ENCODE peak calls at places on chromosomes 13 and 19, in six cellular contexts. One of them, this sample, is unnamed.

GRCh38 chr19:58563823-58564222 is 5.4 kb upstream of the UBE2M start:
- DNase-seq in trophoblast cell: no peak
- DNase-seq in cardiac muscle cell: no peak
- DNase-seq in A549: no peak
- DNase-seq in dorsolateral prefrontal cortex: no peak
- DNase-seq in transverse colon: no peak
- DNase-seq in this sample: no peak

GRCh38 chr13:105804561-105805190 is 730.8 kb downstream of the EFNB2 start:
- DNase-seq in transverse colon: no peak
- DNase-seq in A549: no peak
- DNase-seq in cardiac muscle cell: no peak
- DNase-seq in trophoblast cell: no peak
- DNase-seq in dorsolateral prefrontal cortex: no peak
- DNase-seq in this sample: no peak

GRCh38 chr19:2154587-2155075 is 3.3 kb upstream of the AP3D1 start:
- DNase-seq in transverse colon: peak
- DNase-seq in A549: no peak
- DNase-seq in trophoblast cell: peak
- DNase-seq in dorsolateral prefrontal cortex: no peak
- DNase-seq in cardiac muscle cell: peak
- DNase-seq in this sample: no peak

GRCh38 chr19:7833225-7834156 is 3.5 kb downstream of the EVI5L start:
- DNase-seq in transverse colon: peak
- DNase-seq in cardiac muscle cell: no peak
- DNase-seq in trophoblast cell: peak
- DNase-seq in dorsolateral prefrontal cortex: peak
- DNase-seq in A549: peak
- DNase-seq in this sample: no peak

GRCh38 chr19:18386543-18387251 is 739 bp downstream of the GDF15 start:
- DNase-seq in trophoblast cell: no peak
- DNase-seq in dorsolateral prefrontal cortex: no peak
- DNase-seq in A549: peak
- DNase-seq in cardiac muscle cell: no peak
- DNase-seq in transverse colon: peak
- DNase-seq in this sample: no peak

GRCh38 chr19:29478578-29479565 is 46.9 kb upstream of the VSTM2B start:
- DNase-seq in trophoblast cell: peak
- DNase-seq in A549: peak
- DNase-seq in transverse colon: no peak
- DNase-seq in dorsolateral prefrontal cortex: peak
- DNase-seq in cardiac muscle cell: peak
- DNase-seq in this sample: no peak

GRCh38 chr19:51368366-51369282 is at the start of gene CLDND2:
- DNase-seq in trophoblast cell: no peak
- DNase-seq in dorsolateral prefrontal cortex: peak
- DNase-seq in A549: no peak
- DNase-seq in transverse colon: no peak
- DNase-seq in cardiac muscle cell: no peak
- DNase-seq in this sample: no peak

GRCh38 chr13:45825124-45825650 is 26.4 kb downstream of the SIAH3 start:
- DNase-seq in trophoblast cell: no peak
- DNase-seq in cardiac muscle cell: no peak
- DNase-seq in A549: no peak
- DNase-seq in dorsolateral prefrontal cortex: no peak
- DNase-seq in transverse colon: no peak
- DNase-seq in this sample: no peak

GRCh38 chr13:51727634-51728274 is 76.2 kb downstream of the DHRS12 start:
- DNase-seq in cardiac muscle cell: no peak
- DNase-seq in trophoblast cell: peak
- DNase-seq in transverse colon: no peak
- DNase-seq in dorsolateral prefrontal cortex: peak
- DNase-seq in A549: no peak
- DNase-seq in this sample: no peak

GRCh38 chr13:46296465-46296822 is 84.7 kb downstream of the LRRC63 start:
- DNase-seq in dorsolateral prefrontal cortex: no peak
- DNase-seq in cardiac muscle cell: no peak
- DNase-seq in transverse colon: no peak
- DNase-seq in A549: no peak
- DNase-seq in trophoblast cell: no peak
- DNase-seq in this sample: no peak

GRCh38 chr19:2150794-2151338 is 500 bp downstream of the AP3D1 start:
- DNase-seq in trophoblast cell: no peak
- DNase-seq in transverse colon: peak
- DNase-seq in cardiac muscle cell: no peak
- DNase-seq in dorsolateral prefrontal cortex: peak
- DNase-seq in A549: no peak
- DNase-seq in this sample: no peak

GRCh38 chr13:108115739-108116138 is 99.6 kb downstream of the LIG4 start:
- DNase-seq in cardiac muscle cell: no peak
- DNase-seq in transverse colon: no peak
- DNase-seq in A549: no peak
- DNase-seq in dorsolateral prefrontal cortex: no peak
- DNase-seq in trophoblast cell: no peak
- DNase-seq in this sample: no peak

GRCh38 chr13:114107686-114108081 is 24.7 kb downstream of the RASA3 start:
- DNase-seq in dorsolateral prefrontal cortex: no peak
- DNase-seq in transverse colon: peak
- DNase-seq in A549: no peak
- DNase-seq in trophoblast cell: no peak
- DNase-seq in cardiac muscle cell: no peak
- DNase-seq in this sample: no peak

GRCh38 chr19:30160426-30160825 is 211.8 kb upstream of the ZNF536 start:
- DNase-seq in cardiac muscle cell: no peak
- DNase-seq in dorsolateral prefrontal cortex: no peak
- DNase-seq in A549: no peak
- DNase-seq in trophoblast cell: no peak
- DNase-seq in transverse colon: no peak
- DNase-seq in this sample: no peak

GRCh38 chr13:73984201-73984600 is 150.0 kb downstream of the KLF12 start:
- DNase-seq in dorsolateral prefrontal cortex: no peak
- DNase-seq in A549: no peak
- DNase-seq in transverse colon: no peak
- DNase-seq in trophoblast cell: no peak
- DNase-seq in cardiac muscle cell: no peak
- DNase-seq in this sample: no peak

GRCh38 chr13:73900591-73900990 is 233.6 kb downstream of the KLF12 start:
- DNase-seq in trophoblast cell: no peak
- DNase-seq in transverse colon: no peak
- DNase-seq in A549: no peak
- DNase-seq in cardiac muscle cell: no peak
- DNase-seq in dorsolateral prefrontal cortex: no peak
- DNase-seq in this sample: no peak

GRCh38 chr19:13070425-13071140 is 32.1 kb downstream of the LYL1 start:
- DNase-seq in trophoblast cell: no peak
- DNase-seq in dorsolateral prefrontal cortex: peak
- DNase-seq in A549: no peak
- DNase-seq in transverse colon: no peak
- DNase-seq in cardiac muscle cell: no peak
- DNase-seq in this sample: peak